ENCODE peak calls at places on chromosomes 11 and 22, in five cellular contexts. S is upper lobe of left lung, R is mucosa of descending colon, Z is uterus, Y is BE2C. M is an unnamed sample.

GRCh38 chr11:4559527-4560440 is 14.8 kb downstream of the OR52M1 start:
- DNase-seq in S (no peak), R (no peak), Z (no peak), Y (no peak), M (no peak)

GRCh38 chr22:19743626-19744025 is 17.0 kb upstream of the TBX1 start:
- DNase-seq in S (no peak), R (no peak), Z (no peak), Y (no peak), M (no peak)

GRCh38 chr11:2277933-2278523 is 7.6 kb upstream of the ASCL2 start:
- DNase-seq in S (no peak), R (no peak), Z (peak), Y (no peak), M (no peak)

GRCh38 chr11:101401245-101401644 is 182.6 kb downstream of the TRPC6 start:
- DNase-seq in S (no peak), R (no peak), Z (no peak), Y (no peak), M (no peak)

GRCh38 chr22:35629406-35630234 is 12.5 kb upstream of the MB start:
- DNase-seq in S (peak), R (peak), Z (peak), Y (no peak), M (no peak)

GRCh38 chr22:38963872-38964271 is 6.5 kb downstream of the APOBEC3A start:
- DNase-seq in S (no peak), R (peak), Z (no peak), Y (no peak), M (no peak)

GRCh38 chr11:62015615-62016014 is 48.2 kb upstream of the FTH1 start:
- DNase-seq in S (no peak), R (no peak), Z (no peak), Y (no peak), M (no peak)

GRCh38 chr11:2844116-2844515 is 41.5 kb downstream of the CDKN1C start:
- DNase-seq in S (no peak), R (no peak), Z (no peak), Y (no peak), M (no peak)

GRCh38 chr11:95242202-95242989 is 11.4 kb upstream of the SESN3 start:
- DNase-seq in S (no peak), R (no peak), Z (no peak), Y (no peak), M (no peak)

GRCh38 chr11:12077535-12078280 is 32.7 kb upstream of the MICAL2 start:
- DNase-seq in S (no peak), R (no peak), Z (no peak), Y (no peak), M (no peak)

GRCh38 chr11:117480221-117480620 is 152.6 kb downstream of the CEP164 start:
- DNase-seq in S (no peak), R (no peak), Z (no peak), Y (no peak), M (no peak)

GRCh38 chr11:71452354-71453020 is 516 bp upstream of the NADSYN1 start:
- DNase-seq in S (peak), R (peak), Z (peak), Y (no peak), M (no peak)

GRCh38 chr11:118928108-118928869 is 2.6 kb upstream of the BCL9L start:
- DNase-seq in S (peak), R (peak), Z (peak), Y (peak), M (peak)

GRCh38 chr22:29587938-29588699 is 7.2 kb upstream of the NIPSNAP1 start:
- DNase-seq in S (no peak), R (no peak), Z (no peak), Y (no peak), M (no peak)

GRCh38 chr22:46547179-46547882 is 9.9 kb upstream of the CELSR1 start:
- DNase-seq in S (peak), R (no peak), Z (peak), Y (no peak), M (no peak)

GRCh38 chr11:28627690-28628255 is 519.6 kb downstream of the METTL15 start:
- DNase-seq in S (no peak), R (no peak), Z (no peak), Y (no peak), M (no peak)

GRCh38 chr11:76769645-76770586 is 13.2 kb upstream of the TSKU start:
- DNase-seq in S (peak), R (peak), Z (no peak), Y (no peak), M (no peak)

GRCh38 chr11:32332990-32333334 is 102.4 kb downstream of the WT1 start:
- DNase-seq in S (no peak), R (no peak), Z (no peak), Y (no peak), M (no peak)

GRCh38 chr11:133081020-133081419 is 451.3 kb downstream of the OPCML start:
- DNase-seq in S (no peak), R (no peak), Z (no peak), Y (no peak), M (no peak)
- TF ChIP-seq CTCF in S (no peak), R (no peak), Z (no peak), Y (no peak), M (peak)

GRCh38 chr11:18802381-18803257 is 11.0 kb upstream of the PTPN5 start:
- DNase-seq in S (peak), R (no peak), Z (no peak), Y (peak), M (no peak)
- TF ChIP-seq CTCF in S (no peak), R (peak), Z (peak), Y (peak), M (peak)

DNA sequence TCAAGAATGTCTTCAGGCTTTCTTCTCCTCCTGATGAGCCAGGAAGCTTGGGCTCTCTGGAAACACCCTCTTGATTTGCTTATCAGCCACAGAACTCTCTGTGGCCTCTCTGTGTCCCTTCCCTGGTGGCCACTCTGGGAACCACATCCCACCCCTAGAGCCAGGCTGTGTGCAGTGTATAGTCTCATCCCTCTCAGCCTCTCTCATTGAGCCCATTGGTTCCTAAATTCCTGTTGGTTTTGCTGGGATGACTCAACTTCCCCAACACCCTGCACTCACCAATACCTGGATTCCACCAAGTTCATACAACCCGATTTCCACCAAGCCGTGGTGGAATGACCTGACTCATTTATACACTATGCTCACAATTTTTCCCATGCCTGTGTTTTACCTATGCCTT is 5.2 kb downstream of the IRAG1 start:
- DNase-seq in S (no peak), R (no peak), Z (no peak), Y (no peak), M (no peak)
- TF ChIP-seq CTCF in S (no peak), R (no peak), Z (no peak), Y (peak), M (peak)

DNA sequence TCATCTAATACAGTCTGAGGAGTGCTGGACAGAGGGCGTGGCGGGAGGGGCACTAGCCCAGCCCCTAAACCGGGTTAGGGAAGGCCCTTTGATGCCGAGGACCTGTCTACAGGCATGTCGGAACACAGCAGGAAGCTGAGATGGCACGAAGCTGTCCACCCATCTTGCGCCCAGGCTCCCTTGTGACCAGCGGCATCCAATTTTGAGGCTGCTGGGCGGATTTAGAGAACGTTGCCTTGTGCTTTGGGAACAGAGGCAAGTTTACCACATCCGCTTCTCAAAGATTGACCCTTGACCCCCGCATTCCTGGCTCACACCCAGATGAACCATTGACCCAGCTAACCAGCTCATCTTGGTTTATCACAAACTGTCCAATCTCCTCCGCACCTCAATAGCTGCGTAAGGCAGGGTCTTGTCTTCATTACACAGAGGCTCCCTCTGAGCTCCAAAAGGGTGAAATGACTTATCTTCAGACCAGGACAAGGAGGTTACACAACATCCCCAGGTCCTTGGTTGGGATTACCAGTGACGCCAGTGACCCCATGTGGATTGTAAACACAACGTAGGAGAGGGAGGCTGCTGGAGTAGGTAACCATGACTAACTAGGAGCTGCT is 4.5 kb downstream of the FAM83F start:
- DNase-seq in S (no peak), R (peak), Z (no peak), Y (no peak), M (no peak)
- TF ChIP-seq CTCF in S (no peak), R (no peak), Z (no peak), Y (no peak), M (no peak)